ENCODE peak calls at places on chromosomes 1 and 21, in four cellular contexts. Y is stimulated activated CD4-positive, alpha-beta T cell treated with anti-CD3 and anti-CD28 coated beads, TNF-alpha, amount 100 ng/mL, for 1 hour; I is NCI-H1694; O is NCI-H1092 treated with DMSO at 0.1 percent for 48 hours. P is an unnamed sample.

GRCh38 chr1:244730153-244730933 is 77.4 kb downstream of the DESI2 start:
- DNase-seq in Y (no peak), I (no peak), O (peak), P (peak)

GRCh38 chr1:169070547-169070946 is 35.9 kb upstream of the ATP1B1 start:
- DNase-seq in Y (no peak), I (no peak), O (no peak), P (no peak)

GRCh38 chr21:45135868-45136267 is 61.5 kb downstream of the ADARB1 start:
- DNase-seq in Y (no peak), I (no peak), O (no peak), P (no peak)

GRCh38 chr1:204313675-204314074 is 46.1 kb downstream of the PLEKHA6 start:
- DNase-seq in Y (no peak), I (no peak), O (peak), P (no peak)

GRCh38 chr21:42794551-42794950 is 84.8 kb downstream of the WDR4 start:
- DNase-seq in Y (no peak), I (no peak), O (no peak), P (no peak)

GRCh38 chr1:222182641-222183040 is 365.3 kb downstream of the HHIPL2 start:
- DNase-seq in Y (no peak), I (no peak), O (no peak), P (no peak)

GRCh38 chr1:12600880-12601633 is 17.0 kb downstream of the DHRS3 start:
- DNase-seq in Y (no peak), I (no peak), O (no peak), P (no peak)

GRCh38 chr1:187038789-187039188 is 210.0 kb downstream of the PLA2G4A start:
- DNase-seq in Y (no peak), I (no peak), O (no peak), P (no peak)

GRCh38 chr1:30887485-30888315 is 20.9 kb downstream of the SDC3 start:
- DNase-seq in Y (no peak), I (no peak), O (no peak), P (no peak)

GRCh38 chr1:10658396-10659066 is 137.9 kb downstream of the CASZ1 start:
- DNase-seq in Y (no peak), I (no peak), O (no peak), P (no peak)

GRCh38 chr1:33367488-33368405 is 46.8 kb upstream of the A3GALT2 start:
- DNase-seq in Y (peak), I (peak), O (peak), P (peak)

GRCh38 chr1:181079920-181080319 is 8.6 kb upstream of the IER5 start:
- DNase-seq in Y (no peak), I (no peak), O (no peak), P (no peak)

GRCh38 chr1:9352364-9353140 is 59.9 kb downstream of the SPSB1 start:
- DNase-seq in Y (no peak), I (no peak), O (no peak), P (no peak)

GRCh38 chr1:104294259-104294658 is 544.6 kb downstream of the AMY1C start:
- DNase-seq in Y (no peak), I (no peak), O (peak), P (no peak)

GRCh38 chr1:26861286-26861701 is 1.7 kb upstream of the SFN start:
- DNase-seq in Y (no peak), I (no peak), O (no peak), P (no peak)

GRCh38 chr1:69569983-69570755 is 2.4 kb downstream of the LRRC7 start:
- DNase-seq in Y (no peak), I (no peak), O (no peak), P (no peak)

GRCh38 chr1:176058686-176059085 is 148.4 kb downstream of the COP1 start:
- DNase-seq in Y (no peak), I (no peak), O (no peak), P (no peak)

GRCh38 chr1:24095140-24095859 is 16.6 kb downstream of the MYOM3 start:
- DNase-seq in Y (no peak), I (no peak), O (no peak), P (no peak)

GRCh38 chr1:15696956-15697521 is 12.9 kb downstream of the PLEKHM2 start:
- DNase-seq in Y (no peak), I (no peak), O (no peak), P (peak)

GRCh38 chr1:22352896-22353295 is 98.8 kb upstream of the ZBTB40 start:
- DNase-seq in Y (no peak), I (no peak), O (no peak), P (no peak)

GRCh38 chr21:37551406-37552355 is 185.1 kb downstream of the DYRK1A start:
- DNase-seq in Y (no peak), I (no peak), O (peak), P (no peak)

GRCh38 chr1:119631433-119632102 is 16.5 kb downstream of the ZNF697 start:
- DNase-seq in Y (no peak), I (peak), O (peak), P (peak)

GRCh38 chr1:48644950-48645605 is 131.6 kb downstream of the BEND5 start:
- DNase-seq in Y (no peak), I (peak), O (peak), P (no peak)

GRCh38 chr1:218433744-218434143 is 88.6 kb downstream of the TGFB2 start:
- DNase-seq in Y (no peak), I (no peak), O (no peak), P (no peak)

GRCh38 chr1:42928859-42929258 is 29.8 kb downstream of the SLC2A1 start:
- DNase-seq in Y (no peak), I (no peak), O (no peak), P (no peak)

GRCh38 chr1:33516891-33517550 is 44.6 kb downstream of the ZSCAN20 start:
- DNase-seq in Y (no peak), I (no peak), O (no peak), P (no peak)

GRCh38 chr1:64246294-64246917 is 43.0 kb downstream of the UBE2U start:
- DNase-seq in Y (no peak), I (peak), O (peak), P (no peak)

GRCh38 chr1:3924871-3925655 is 25.0 kb upstream of the C1orf174 start:
- DNase-seq in Y (no peak), I (peak), O (no peak), P (no peak)

GRCh38 chr1:55781944-55782482 is 566.8 kb upstream of the USP24 start:
- DNase-seq in Y (no peak), I (peak), O (peak), P (no peak)

GRCh38 chr1:10960954-10961833 is 51.3 kb upstream of the TARDBP start:
- DNase-seq in Y (peak), I (peak), O (peak), P (peak)

GRCh38 chr1:32886012-32886827 is at the start of gene HPCA:
- DNase-seq in Y (no peak), I (peak), O (no peak), P (no peak)

GRCh38 chr1:43763497-43763973 is 56.2 kb downstream of the ST3GAL3 start:
- DNase-seq in Y (no peak), I (peak), O (peak), P (peak)

GRCh38 chr1:173009597-173009996 is 41.1 kb downstream of the TNFSF18 start:
- DNase-seq in Y (no peak), I (no peak), O (no peak), P (no peak)

GRCh38 chr1:40337448-40337847 is 20.4 kb upstream of the COL9A2 start:
- DNase-seq in Y (no peak), I (no peak), O (no peak), P (no peak)

GRCh38 chr1:63873751-63874150 is 99.9 kb downstream of the ROR1 start:
- DNase-seq in Y (no peak), I (no peak), O (no peak), P (no peak)

GRCh38 chr1:53148123-53148522 is 5.7 kb upstream of the SLC1A7 start:
- DNase-seq in Y (no peak), I (no peak), O (no peak), P (no peak)

GRCh38 chr1:28759257-28759656 is 22.5 kb downstream of the YTHDF2 start:
- DNase-seq in Y (no peak), I (no peak), O (no peak), P (no peak)

GRCh38 chr1:67575861-67576260 is 109.1 kb upstream of the GADD45A start:
- DNase-seq in Y (no peak), I (no peak), O (no peak), P (no peak)

GRCh38 chr1:56382890-56383289 is 196.5 kb downstream of the PLPP3 start:
- DNase-seq in Y (no peak), I (no peak), O (no peak), P (no peak)

P was measured in GM12892.